ENCODE peak calls at places on chromosome 15, in four cellular contexts. V is A549, A is K562, B is GM12878. P is an unnamed sample.

GRCh38 chr15:41557673-41558399 is 1.2 kb upstream of the TYRO3 start:
- DNase-seq in V (peak), A (peak), B (peak), P (peak)

GRCh38 chr15:31327674-31328424 is 1.2 kb downstream of the KLF13 start:
- DNase-seq in V (peak), A (peak), B (no peak), P (peak)

GRCh38 chr15:88788816-88789215 is 14.4 kb upstream of the ACAN start:
- DNase-seq in V (no peak), A (no peak), B (no peak), P (no peak)

GRCh38 chr15:89367485-89368451 is 33.1 kb upstream of the POLG start:
- DNase-seq in V (peak), A (peak), B (no peak), P (no peak)

GRCh38 chr15:84151205-84151931 is 84.2 kb upstream of the GOLGA6L4 start:
- DNase-seq in V (no peak), A (no peak), B (no peak), P (no peak)

GRCh38 chr15:34650177-34650576 is 66.7 kb upstream of the GOLGA8B start:
- DNase-seq in V (no peak), A (peak), B (no peak), P (peak)

GRCh38 chr15:23648920-23649515 is 1.4 kb upstream of the MAGEL2 start:
- DNase-seq in V (peak), A (peak), B (no peak), P (no peak)

GRCh38 chr15:35112346-35112745 is 27.3 kb upstream of the NANOGP8 start:
- DNase-seq in V (no peak), A (no peak), B (no peak), P (no peak)

GRCh38 chr15:94119215-94119815 is 112.0 kb upstream of the MCTP2 start:
- DNase-seq in V (no peak), A (no peak), B (no peak), P (no peak)

GRCh38 chr15:63436872-63437375 is 55.3 kb upstream of the CA12 start:
- DNase-seq in V (peak), A (peak), B (no peak), P (peak)
- TF ChIP-seq ELK1 in V (no peak), A (no peak), B (no peak), P (no peak)

DNA sequence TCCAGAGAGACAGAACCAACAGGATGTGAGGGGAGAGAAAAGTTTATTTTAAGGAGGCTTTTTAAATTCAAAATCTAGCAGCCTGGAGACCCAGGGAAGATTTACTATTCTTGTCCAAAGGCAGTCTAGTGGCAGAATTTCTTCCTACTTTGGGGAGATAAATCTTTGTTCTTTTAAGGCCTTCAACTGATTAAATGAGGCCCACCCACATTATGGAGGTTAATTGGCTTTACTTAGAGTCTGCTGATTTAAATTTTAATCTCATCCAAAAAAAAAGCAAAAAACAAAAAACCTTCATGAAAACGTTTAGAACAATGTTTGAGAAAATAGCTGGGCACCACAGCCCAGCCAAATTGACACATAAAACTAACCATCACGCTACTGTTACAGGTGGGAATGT is 41.3 kb downstream of the TMOD3 start:
- DNase-seq in V (no peak), A (no peak), B (no peak), P (no peak)
- TF ChIP-seq ELK1 in V (no peak), A (no peak), B (no peak), P (no peak)

DNA sequence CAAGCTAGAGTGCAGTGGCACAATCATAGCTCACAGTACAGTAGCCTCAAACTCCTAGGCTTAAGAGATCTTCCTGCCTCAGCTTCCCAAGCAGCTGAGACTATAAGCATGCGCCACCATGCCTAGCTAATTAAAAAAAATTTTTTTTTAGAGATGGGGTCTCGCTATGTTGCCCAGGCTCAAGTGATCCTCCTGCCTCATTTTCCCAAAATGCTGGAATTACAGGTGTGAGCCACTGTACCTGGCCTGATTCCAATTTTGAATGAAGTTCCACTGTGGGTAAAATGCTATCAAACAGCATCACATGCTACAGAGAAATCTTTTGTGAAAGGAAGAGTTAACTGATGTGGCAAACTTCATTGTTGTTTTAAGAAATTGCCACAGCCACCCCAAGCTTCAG is 17.5 kb downstream of the ADPGK start:
- DNase-seq in V (no peak), A (no peak), B (no peak), P (no peak)
- TF ChIP-seq ELK1 in V (no peak), A (no peak), B (no peak), P (no peak)

GRCh38 chr15:78875107-78875914 is 2.6 kb downstream of the MORF4L1 start:
- DNase-seq in V (no peak), A (no peak), B (no peak), P (peak)

GRCh38 chr15:78880828-78881227 is 8.1 kb downstream of the MORF4L1 start:
- DNase-seq in V (no peak), A (no peak), B (no peak), P (peak)

GRCh38 chr15:78879517-78880241 is 7.0 kb downstream of the MORF4L1 start:
- DNase-seq in V (no peak), A (no peak), B (no peak), P (peak)

GRCh38 chr15:78880242-78880533 is 7.5 kb downstream of the MORF4L1 start:
- DNase-seq in V (no peak), A (no peak), B (no peak), P (peak)

GRCh38 chr15:78878356-78878755 is 5.7 kb downstream of the MORF4L1 start:
- DNase-seq in V (no peak), A (no peak), B (no peak), P (peak)
- TF ChIP-seq ELK1 in V (no peak), A (no peak), B (no peak), P (no peak)

GRCh38 chr15:72838311-72838731 is 54.8 kb upstream of the ADPGK start:
- DNase-seq in V (no peak), A (no peak), B (no peak), P (peak)
- TF ChIP-seq ELK1 in V (no peak), A (no peak), B (no peak), P (no peak)

GRCh38 chr15:25671132-25671531 is 192.0 kb downstream of the ATP10A start:
- DNase-seq in V (no peak), A (no peak), B (no peak), P (peak)
- TF ChIP-seq ELK1 in V (no peak), A (no peak), B (no peak), P (no peak)

DNA sequence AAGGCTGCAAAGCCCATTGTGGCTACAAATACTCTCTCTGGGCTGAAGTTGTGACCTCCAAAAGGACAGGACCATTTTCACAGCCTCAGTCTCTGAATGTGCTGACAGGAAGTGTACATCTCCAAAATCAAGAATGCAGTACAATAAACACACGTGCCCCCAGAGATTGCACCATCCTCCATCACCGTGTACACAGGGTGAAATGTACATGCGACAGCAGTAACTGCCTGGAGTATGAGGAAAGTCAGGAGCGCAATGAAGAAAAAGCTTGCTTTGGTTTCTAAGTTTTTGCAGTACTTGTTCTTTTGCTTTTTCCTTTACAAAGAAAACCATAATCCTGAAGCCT is 24.9 kb downstream of the BMF start:
- DNase-seq in V (no peak), A (no peak), B (no peak), P (peak)
- TF ChIP-seq ELK1 in V (no peak), A (no peak), B (no peak), P (no peak)